ENCODE peak calls at places on chromosomes 7 and 10, in ten cellular contexts. One of them, this sample, is unnamed.

GRCh38 chr10:89352039-89352597 is 24.3 kb downstream of the IFIT3 start:
- DNase-seq in thoracic aorta: no peak
- DNase-seq in islet precursor cell: peak; percentile 60
- DNase-seq in activated CD8-positive, alpha-beta memory T cell treated with anti-CD3 and anti-CD28 coated beads, Interleukin-2, amount 50 U/mL, for 48 hours: no peak
- DNase-seq in AG10803: peak; percentile 99
- DNase-seq in A549: peak; percentile 80
- DNase-seq in heart left ventricle: peak; percentile 52
- DNase-seq in lower leg skin: no peak
- DNase-seq in caudate nucleus: no peak
- DNase-seq in H4: peak; percentile 50
- DNase-seq in this sample: no peak

GRCh38 chr10:44462338-44462914 is 77.5 kb upstream of the CXCL12 start:
- DNase-seq in thoracic aorta: no peak
- DNase-seq in lower leg skin: no peak
- DNase-seq in activated CD8-positive, alpha-beta memory T cell treated with anti-CD3 and anti-CD28 coated beads, Interleukin-2, amount 50 U/mL, for 48 hours: no peak
- DNase-seq in caudate nucleus: no peak
- DNase-seq in H4: no peak
- DNase-seq in AG10803: no peak
- DNase-seq in islet precursor cell: peak; percentile 26
- DNase-seq in heart left ventricle: no peak
- DNase-seq in A549: no peak
- DNase-seq in this sample: no peak

GRCh38 chr7:157027568-157028527 is 17.4 kb upstream of the MNX1 start:
- DNase-seq in thoracic aorta: no peak
- DNase-seq in H4: no peak
- DNase-seq in heart left ventricle: no peak
- DNase-seq in activated CD8-positive, alpha-beta memory T cell treated with anti-CD3 and anti-CD28 coated beads, Interleukin-2, amount 50 U/mL, for 48 hours: peak; percentile 29
- DNase-seq in caudate nucleus: no peak
- DNase-seq in lower leg skin: no peak
- DNase-seq in A549: no peak
- DNase-seq in AG10803: no peak
- DNase-seq in islet precursor cell: peak; percentile 38
- DNase-seq in this sample: peak; percentile 31

GRCh38 chr7:44329081-44329480 is 3.7 kb upstream of the CAMK2B start:
- DNase-seq in islet precursor cell: no peak
- DNase-seq in thoracic aorta: no peak
- DNase-seq in lower leg skin: peak; percentile 8
- DNase-seq in caudate nucleus: no peak
- DNase-seq in H4: no peak
- DNase-seq in heart left ventricle: no peak
- DNase-seq in AG10803: no peak
- DNase-seq in activated CD8-positive, alpha-beta memory T cell treated with anti-CD3 and anti-CD28 coated beads, Interleukin-2, amount 50 U/mL, for 48 hours: no peak
- DNase-seq in A549: no peak
- DNase-seq in this sample: no peak

GRCh38 chr10:776772-777171 is 87.3 kb upstream of the DIP2C start:
- DNase-seq in caudate nucleus: no peak
- DNase-seq in thoracic aorta: no peak
- DNase-seq in activated CD8-positive, alpha-beta memory T cell treated with anti-CD3 and anti-CD28 coated beads, Interleukin-2, amount 50 U/mL, for 48 hours: no peak
- DNase-seq in AG10803: no peak
- DNase-seq in lower leg skin: no peak
- DNase-seq in heart left ventricle: no peak
- DNase-seq in islet precursor cell: no peak
- DNase-seq in H4: no peak
- DNase-seq in A549: no peak
- DNase-seq in this sample: no peak

GRCh38 chr10:3729397-3729796 is 55.6 kb downstream of the KLF6 start:
- DNase-seq in caudate nucleus: no peak
- DNase-seq in H4: no peak
- DNase-seq in A549: no peak
- DNase-seq in AG10803: peak; percentile 44
- DNase-seq in lower leg skin: no peak
- DNase-seq in thoracic aorta: no peak
- DNase-seq in activated CD8-positive, alpha-beta memory T cell treated with anti-CD3 and anti-CD28 coated beads, Interleukin-2, amount 50 U/mL, for 48 hours: no peak
- DNase-seq in heart left ventricle: no peak
- DNase-seq in islet precursor cell: peak; percentile 74
- DNase-seq in this sample: no peak

GRCh38 chr7:73971315-73971700 is 56.7 kb upstream of the ELN start:
- DNase-seq in islet precursor cell: no peak
- DNase-seq in thoracic aorta: no peak
- DNase-seq in A549: no peak
- DNase-seq in caudate nucleus: no peak
- DNase-seq in heart left ventricle: no peak
- DNase-seq in H4: no peak
- DNase-seq in lower leg skin: no peak
- DNase-seq in activated CD8-positive, alpha-beta memory T cell treated with anti-CD3 and anti-CD28 coated beads, Interleukin-2, amount 50 U/mL, for 48 hours: peak; percentile 38
- DNase-seq in AG10803: no peak
- DNase-seq in this sample: no peak

GRCh38 chr10:118911361-118911760 is 118.2 kb upstream of the NANOS1 start:
- DNase-seq in heart left ventricle: no peak
- DNase-seq in lower leg skin: no peak
- DNase-seq in islet precursor cell: peak; percentile 83
- DNase-seq in thoracic aorta: no peak
- DNase-seq in AG10803: peak; percentile 21
- DNase-seq in caudate nucleus: no peak
- DNase-seq in activated CD8-positive, alpha-beta memory T cell treated with anti-CD3 and anti-CD28 coated beads, Interleukin-2, amount 50 U/mL, for 48 hours: no peak
- DNase-seq in H4: no peak
- DNase-seq in A549: peak; percentile 50
- DNase-seq in this sample: no peak

GRCh38 chr10:74134240-74134820 is 16.3 kb downstream of the AP3M1 start:
- DNase-seq in AG10803: no peak
- DNase-seq in heart left ventricle: no peak
- DNase-seq in islet precursor cell: no peak
- DNase-seq in A549: no peak
- DNase-seq in H4: no peak
- DNase-seq in lower leg skin: no peak
- DNase-seq in caudate nucleus: no peak
- DNase-seq in activated CD8-positive, alpha-beta memory T cell treated with anti-CD3 and anti-CD28 coated beads, Interleukin-2, amount 50 U/mL, for 48 hours: no peak
- DNase-seq in thoracic aorta: no peak
- DNase-seq in this sample: no peak

GRCh38 chr7:7764515-7765138 is 46.2 kb upstream of the RPA3 start:
- DNase-seq in islet precursor cell: no peak
- DNase-seq in thoracic aorta: no peak
- DNase-seq in activated CD8-positive, alpha-beta memory T cell treated with anti-CD3 and anti-CD28 coated beads, Interleukin-2, amount 50 U/mL, for 48 hours: no peak
- DNase-seq in A549: no peak
- DNase-seq in heart left ventricle: no peak
- DNase-seq in AG10803: no peak
- DNase-seq in H4: no peak
- DNase-seq in lower leg skin: no peak
- DNase-seq in caudate nucleus: no peak
- DNase-seq in this sample: no peak

This sample was measured in suprapubic skin.